ENCODE peak calls at places on chromosomes 11 and 22, in seven cellular contexts. One of them, this sample, is unnamed.

GRCh38 chr11:69052343-69053168 is 3.8 kb downstream of the TPCN2 start:
- DNase-seq in stimulated activated CD8-positive, alpha-beta memory T cell treated with anti-CD3 and anti-CD28 coated beads, Interleukin-4, amount 100 ng/mL, for 1 hour: no peak
- DNase-seq in NCI-H1105: no peak
- DNase-seq in germinal center: peak
- DNase-seq in adrenal gland: no peak
- DNase-seq in left cardiac atrium: no peak
- DNase-seq in sciatic nerve: no peak
- DNase-seq in this sample: no peak

GRCh38 chr22:48359613-48359965 is 1468.1 kb downstream of the BRD1 start:
- DNase-seq in sciatic nerve: no peak
- DNase-seq in germinal center: no peak
- DNase-seq in left cardiac atrium: no peak
- DNase-seq in NCI-H1105: no peak
- DNase-seq in adrenal gland: no peak
- DNase-seq in stimulated activated CD8-positive, alpha-beta memory T cell treated with anti-CD3 and anti-CD28 coated beads, Interleukin-4, amount 100 ng/mL, for 1 hour: no peak
- DNase-seq in this sample: no peak

GRCh38 chr11:122796128-122796717 is 42.1 kb upstream of the CRTAM start:
- DNase-seq in NCI-H1105: peak
- DNase-seq in left cardiac atrium: no peak
- DNase-seq in stimulated activated CD8-positive, alpha-beta memory T cell treated with anti-CD3 and anti-CD28 coated beads, Interleukin-4, amount 100 ng/mL, for 1 hour: peak
- DNase-seq in adrenal gland: peak
- DNase-seq in germinal center: peak
- DNase-seq in sciatic nerve: no peak
- DNase-seq in this sample: peak

GRCh38 chr11:10453261-10453660 is 1.8 kb upstream of the AMPD3 start:
- DNase-seq in germinal center: no peak
- DNase-seq in left cardiac atrium: no peak
- DNase-seq in sciatic nerve: no peak
- DNase-seq in adrenal gland: no peak
- DNase-seq in NCI-H1105: no peak
- DNase-seq in stimulated activated CD8-positive, alpha-beta memory T cell treated with anti-CD3 and anti-CD28 coated beads, Interleukin-4, amount 100 ng/mL, for 1 hour: no peak
- DNase-seq in this sample: no peak

GRCh38 chr22:30562391-30562790 is 12.1 kb downstream of the GAL3ST1 start:
- DNase-seq in adrenal gland: no peak
- DNase-seq in stimulated activated CD8-positive, alpha-beta memory T cell treated with anti-CD3 and anti-CD28 coated beads, Interleukin-4, amount 100 ng/mL, for 1 hour: no peak
- DNase-seq in left cardiac atrium: no peak
- DNase-seq in sciatic nerve: no peak
- DNase-seq in germinal center: no peak
- DNase-seq in NCI-H1105: no peak
- DNase-seq in this sample: no peak

GRCh38 chr11:102317099-102317767 is at the start of gene BIRC3:
- DNase-seq in adrenal gland: peak
- DNase-seq in left cardiac atrium: peak
- DNase-seq in sciatic nerve: peak
- DNase-seq in germinal center: peak
- DNase-seq in stimulated activated CD8-positive, alpha-beta memory T cell treated with anti-CD3 and anti-CD28 coated beads, Interleukin-4, amount 100 ng/mL, for 1 hour: peak
- DNase-seq in NCI-H1105: peak
- DNase-seq in this sample: peak

GRCh38 chr11:16296243-16296642 is 60.1 kb downstream of the SOX6 start:
- DNase-seq in NCI-H1105: no peak
- DNase-seq in stimulated activated CD8-positive, alpha-beta memory T cell treated with anti-CD3 and anti-CD28 coated beads, Interleukin-4, amount 100 ng/mL, for 1 hour: no peak
- DNase-seq in left cardiac atrium: no peak
- DNase-seq in germinal center: no peak
- DNase-seq in adrenal gland: no peak
- DNase-seq in sciatic nerve: no peak
- DNase-seq in this sample: no peak

GRCh38 chr11:123406441-123407123 is 23.5 kb upstream of the GRAMD1B start:
- DNase-seq in germinal center: no peak
- DNase-seq in left cardiac atrium: no peak
- DNase-seq in stimulated activated CD8-positive, alpha-beta memory T cell treated with anti-CD3 and anti-CD28 coated beads, Interleukin-4, amount 100 ng/mL, for 1 hour: no peak
- DNase-seq in adrenal gland: no peak
- DNase-seq in NCI-H1105: no peak
- DNase-seq in sciatic nerve: no peak
- DNase-seq in this sample: no peak

GRCh38 chr22:30890689-30891442 is 77.7 kb downstream of the MORC2 start:
- DNase-seq in left cardiac atrium: no peak
- DNase-seq in germinal center: peak
- DNase-seq in sciatic nerve: peak
- DNase-seq in NCI-H1105: no peak
- DNase-seq in stimulated activated CD8-positive, alpha-beta memory T cell treated with anti-CD3 and anti-CD28 coated beads, Interleukin-4, amount 100 ng/mL, for 1 hour: no peak
- DNase-seq in adrenal gland: no peak
- DNase-seq in this sample: peak

GRCh38 chr11:119236490-119236889 is 30.4 kb downstream of the CBL start:
- DNase-seq in stimulated activated CD8-positive, alpha-beta memory T cell treated with anti-CD3 and anti-CD28 coated beads, Interleukin-4, amount 100 ng/mL, for 1 hour: no peak
- DNase-seq in NCI-H1105: no peak
- DNase-seq in left cardiac atrium: no peak
- DNase-seq in adrenal gland: no peak
- DNase-seq in sciatic nerve: no peak
- DNase-seq in germinal center: no peak
- DNase-seq in this sample: no peak

GRCh38 chr22:46829140-46829891 is 66.9 kb downstream of the TBC1D22A start:
- DNase-seq in adrenal gland: peak
- DNase-seq in left cardiac atrium: no peak
- DNase-seq in stimulated activated CD8-positive, alpha-beta memory T cell treated with anti-CD3 and anti-CD28 coated beads, Interleukin-4, amount 100 ng/mL, for 1 hour: no peak
- DNase-seq in NCI-H1105: no peak
- DNase-seq in germinal center: no peak
- DNase-seq in sciatic nerve: no peak
- DNase-seq in this sample: no peak

GRCh38 chr22:48715511-48715910 is 1112.2 kb downstream of the BRD1 start:
- DNase-seq in germinal center: no peak
- DNase-seq in stimulated activated CD8-positive, alpha-beta memory T cell treated with anti-CD3 and anti-CD28 coated beads, Interleukin-4, amount 100 ng/mL, for 1 hour: no peak
- DNase-seq in left cardiac atrium: no peak
- DNase-seq in adrenal gland: no peak
- DNase-seq in sciatic nerve: no peak
- DNase-seq in NCI-H1105: no peak
- DNase-seq in this sample: no peak

GRCh38 chr11:58659404-58659803 is 36.9 kb downstream of the CNTF start:
- DNase-seq in stimulated activated CD8-positive, alpha-beta memory T cell treated with anti-CD3 and anti-CD28 coated beads, Interleukin-4, amount 100 ng/mL, for 1 hour: no peak
- DNase-seq in NCI-H1105: no peak
- DNase-seq in adrenal gland: no peak
- DNase-seq in germinal center: no peak
- DNase-seq in sciatic nerve: no peak
- DNase-seq in left cardiac atrium: no peak
- DNase-seq in this sample: no peak

GRCh38 chr11:10605941-10606381 is 37.5 kb upstream of the LYVE1 start:
- DNase-seq in NCI-H1105: no peak
- DNase-seq in adrenal gland: peak
- DNase-seq in sciatic nerve: no peak
- DNase-seq in stimulated activated CD8-positive, alpha-beta memory T cell treated with anti-CD3 and anti-CD28 coated beads, Interleukin-4, amount 100 ng/mL, for 1 hour: no peak
- DNase-seq in germinal center: no peak
- DNase-seq in left cardiac atrium: peak
- DNase-seq in this sample: peak

This sample was measured in left ventricle myocardium inferior.